ENCODE peak calls at places on chromosomes 4 and X, in eight cellular contexts. C is stimulated activated CD4-positive, alpha-beta T cell treated with anti-CD3 and anti-CD28 coated beads, Interleukin-4, amount 100 ng/mL, for 48 hours; V is EH; S is omental fat pad; K is NCI-H524 treated with DMSO at 0.1 percent for 48 hours; E is HS-5; J is substantia nigra; D is choroid plexus epithelial cell. P is an unnamed sample.

GRCh38 chr4:10831727-10832408 is 147.3 kb upstream of the CLNK start:
- DNase-seq in C (no peak), V (no peak), S (no peak), K (no peak), E (no peak), J (no peak), D (peak; percentile 4), P (no peak)

GRCh38 chrX:39242187-39242586 is 440.9 kb downstream of the MID1IP1 start:
- DNase-seq in C (no peak), V (peak; percentile 4), S (no peak), K (peak; percentile 24), E (no peak), J (no peak), D (peak; percentile 36), P (peak; percentile 44)

GRCh38 chr4:6331018-6331417 is 61.4 kb downstream of the WFS1 start:
- DNase-seq in C (peak; percentile 15), V (peak; percentile 26), S (no peak), K (no peak), E (no peak), J (no peak), D (peak; percentile 47), P (no peak)

GRCh38 chrX:1416965-1417760 is 25.2 kb upstream of the SLC25A6 start:
- DNase-seq in C (no peak), V (no peak), S (no peak), K (no peak), E (no peak), J (no peak), D (no peak), P (no peak)

GRCh38 chr4:123667496-123667895 is 270.9 kb downstream of the SPRY1 start:
- DNase-seq in C (no peak), V (peak; percentile 49), S (no peak), K (no peak), E (peak; percentile 76), J (no peak), D (no peak), P (no peak)

GRCh38 chr4:108166441-108167315 is 2.1 kb downstream of the LEF1 start:
- DNase-seq in C (peak; percentile 50), V (no peak), S (no peak), K (no peak), E (no peak), J (no peak), D (no peak), P (peak; percentile 85)

GRCh38 chr4:173529505-173530325 is at the start of gene HAND2:
- DNase-seq in C (no peak), V (peak; percentile 78), S (no peak), K (no peak), E (peak; percentile 38), J (no peak), D (no peak), P (peak; percentile 83)

GRCh38 chr4:139419388-139419914 is 34.5 kb upstream of the RAB33B start:
- DNase-seq in C (no peak), V (peak; percentile 73), S (peak; percentile 46), K (no peak), E (peak; percentile 74), J (peak; percentile 5), D (peak; percentile 90), P (no peak)

GRCh38 chr4:187849556-187850245 is 145.9 kb upstream of the ZFP42 start:
- DNase-seq in C (no peak), V (no peak), S (no peak), K (peak; percentile 87), E (no peak), J (no peak), D (no peak), P (no peak)

GRCh38 chr4:3729885-3730226 is 36.3 kb upstream of the ADRA2C start:
- DNase-seq in C (no peak), V (no peak), S (no peak), K (no peak), E (no peak), J (no peak), D (no peak), P (no peak)

GRCh38 chr4:39846135-39846534 is 131.6 kb downstream of the PDS5A start:
- DNase-seq in C (no peak), V (peak; percentile 55), S (no peak), K (no peak), E (no peak), J (no peak), D (peak; percentile 10), P (no peak)

GRCh38 chr4:75630174-75630931 is at the start of gene CDKL2:
- DNase-seq in C (peak; percentile 86), V (peak; percentile 66), S (peak; percentile 70), K (peak; percentile 16), E (no peak), J (peak; percentile 66), D (peak; percentile 64), P (peak; percentile 93)

GRCh38 chrX:118780915-118781314 is 42.7 kb upstream of the ZCCHC12 start:
- DNase-seq in C (no peak), V (peak; percentile 29), S (no peak), K (no peak), E (no peak), J (no peak), D (peak; percentile 29), P (no peak)

GRCh38 chrX:13495232-13495631 is 74.2 kb upstream of the EGFL6 start:
- DNase-seq in C (no peak), V (no peak), S (no peak), K (no peak), E (no peak), J (no peak), D (no peak), P (no peak)

GRCh38 chr4:124104628-124105027 is 607.9 kb downstream of the ANKRD50 start:
- DNase-seq in C (no peak), V (no peak), S (no peak), K (no peak), E (no peak), J (no peak), D (no peak), P (no peak)

P was measured in neural progenitor cell.